ENCODE peak calls at places on chromosomes 13 and 19, in nine cellular contexts. A, D, F, Y, J, W, P, X and O are unnamed samples.

GRCh38 chr13:38685974-38686571 is 804 bp upstream of the FREM2 start:
- DNase-seq in D (no peak), Y (peak), A (no peak), P (peak), J (no peak), X (no peak), W (peak), F (peak), O (no peak)

GRCh38 chr13:110304256-110304655 is 2.7 kb downstream of the COL4A1 start:
- DNase-seq in J (peak), A (no peak), W (peak), F (no peak), Y (peak), X (no peak), P (no peak), D (no peak), O (peak)

GRCh38 chr19:52748336-52748950 is 13.6 kb upstream of the ZNF611 start:
- DNase-seq in J (peak), X (no peak), W (peak), Y (peak), A (no peak), D (no peak), F (peak), P (no peak), O (peak)

GRCh38 chr13:111513766-111514611 is 193.5 kb downstream of the TEX29 start:
- DNase-seq in W (no peak), J (no peak), D (no peak), F (no peak), P (no peak), Y (no peak), X (no peak), A (no peak), O (no peak)

GRCh38 chr19:43631491-43631890 is 8.2 kb downstream of the CADM4 start:
- DNase-seq in D (no peak), Y (no peak), J (no peak), P (no peak), F (no peak), X (no peak), A (no peak), W (no peak), O (no peak)

GRCh38 chr19:10211071-10211470 is 16.3 kb upstream of the DNMT1 start:
- DNase-seq in Y (no peak), W (no peak), P (no peak), F (no peak), A (no peak), J (no peak), D (no peak), X (no peak), O (no peak)

GRCh38 chr19:1019980-1020867 is 699 bp downstream of the TMEM259 start:
- DNase-seq in Y (no peak), F (peak), D (no peak), J (no peak), X (no peak), P (no peak), W (no peak), A (no peak), O (no peak)

GRCh38 chr19:44807652-44808462 is 1.0 kb upstream of the BCAM start:
- DNase-seq in D (peak), F (peak), Y (no peak), J (peak), W (peak), A (peak), P (no peak), X (no peak), O (peak)

GRCh38 chr13:51105046-51105445 is 6.0 kb downstream of the C13orf42 start:
- DNase-seq in Y (no peak), F (no peak), J (no peak), X (no peak), W (no peak), P (no peak), D (no peak), A (no peak), O (no peak)

GRCh38 chr19:55486971-55487883 is 1.0 kb upstream of the SSC5D start:
- DNase-seq in W (peak), J (peak), Y (peak), D (peak), A (no peak), P (no peak), X (no peak), F (peak), O (peak)